ENCODE peak calls at places on chromosomes 11 and 22, in four cellular contexts. One of them, this sample, is unnamed.

GRCh38 chr22:42805016-42805997 is 51.8 kb downstream of the ARFGAP3 start:
- DNase-seq in NCI-H1092 treated with DMSO at 0.1 percent for 48 hours: peak
- DNase-seq in cardiac fibroblast: no peak
- DNase-seq in stimulated activated CD4-positive, alpha-beta T cell treated with anti-CD3 and anti-CD28 coated beads, Interleukin-1b, Interleukin-23, amount 100 ng/mL, for 24 hours: no peak
- DNase-seq in this sample: no peak

GRCh38 chr11:47572715-47573255 is 6.0 kb downstream of the KBTBD4 start:
- DNase-seq in stimulated activated CD4-positive, alpha-beta T cell treated with anti-CD3 and anti-CD28 coated beads, Interleukin-1b, Interleukin-23, amount 100 ng/mL, for 24 hours: no peak
- DNase-seq in NCI-H1092 treated with DMSO at 0.1 percent for 48 hours: peak
- DNase-seq in cardiac fibroblast: peak
- DNase-seq in this sample: peak

GRCh38 chr11:110472858-110473257 is 43.1 kb downstream of the FDX1 start:
- DNase-seq in NCI-H1092 treated with DMSO at 0.1 percent for 48 hours: no peak
- DNase-seq in cardiac fibroblast: peak
- DNase-seq in stimulated activated CD4-positive, alpha-beta T cell treated with anti-CD3 and anti-CD28 coated beads, Interleukin-1b, Interleukin-23, amount 100 ng/mL, for 24 hours: no peak
- DNase-seq in this sample: no peak

GRCh38 chr22:20867179-20868099 is 8.6 kb downstream of the SNAP29 start:
- DNase-seq in cardiac fibroblast: peak
- DNase-seq in stimulated activated CD4-positive, alpha-beta T cell treated with anti-CD3 and anti-CD28 coated beads, Interleukin-1b, Interleukin-23, amount 100 ng/mL, for 24 hours: no peak
- DNase-seq in NCI-H1092 treated with DMSO at 0.1 percent for 48 hours: no peak
- DNase-seq in this sample: no peak

GRCh38 chr11:85029964-85030363 is 597.2 kb downstream of the DLG2 start:
- DNase-seq in stimulated activated CD4-positive, alpha-beta T cell treated with anti-CD3 and anti-CD28 coated beads, Interleukin-1b, Interleukin-23, amount 100 ng/mL, for 24 hours: no peak
- DNase-seq in NCI-H1092 treated with DMSO at 0.1 percent for 48 hours: peak
- DNase-seq in cardiac fibroblast: no peak
- DNase-seq in this sample: peak

GRCh38 chr22:19877626-19878339 is 23.1 kb upstream of the GNB1L start:
- DNase-seq in cardiac fibroblast: peak
- DNase-seq in NCI-H1092 treated with DMSO at 0.1 percent for 48 hours: no peak
- DNase-seq in stimulated activated CD4-positive, alpha-beta T cell treated with anti-CD3 and anti-CD28 coated beads, Interleukin-1b, Interleukin-23, amount 100 ng/mL, for 24 hours: no peak
- DNase-seq in this sample: peak

GRCh38 chr11:3178349-3178748 is 13.2 kb upstream of the OSBPL5 start:
- DNase-seq in stimulated activated CD4-positive, alpha-beta T cell treated with anti-CD3 and anti-CD28 coated beads, Interleukin-1b, Interleukin-23, amount 100 ng/mL, for 24 hours: no peak
- DNase-seq in cardiac fibroblast: peak
- DNase-seq in NCI-H1092 treated with DMSO at 0.1 percent for 48 hours: no peak
- DNase-seq in this sample: no peak

GRCh38 chr11:1571760-1572199 is 291 bp downstream of the DUSP8 start:
- DNase-seq in NCI-H1092 treated with DMSO at 0.1 percent for 48 hours: no peak
- DNase-seq in stimulated activated CD4-positive, alpha-beta T cell treated with anti-CD3 and anti-CD28 coated beads, Interleukin-1b, Interleukin-23, amount 100 ng/mL, for 24 hours: no peak
- DNase-seq in cardiac fibroblast: no peak
- DNase-seq in this sample: no peak

GRCh38 chr11:117239295-117239694 is 6.8 kb downstream of the RNF214 start:
- DNase-seq in stimulated activated CD4-positive, alpha-beta T cell treated with anti-CD3 and anti-CD28 coated beads, Interleukin-1b, Interleukin-23, amount 100 ng/mL, for 24 hours: no peak
- DNase-seq in cardiac fibroblast: peak
- DNase-seq in NCI-H1092 treated with DMSO at 0.1 percent for 48 hours: no peak
- DNase-seq in this sample: peak

GRCh38 chr11:87239001-87239400 is 201.3 kb downstream of the TMEM135 start:
- DNase-seq in cardiac fibroblast: peak
- DNase-seq in stimulated activated CD4-positive, alpha-beta T cell treated with anti-CD3 and anti-CD28 coated beads, Interleukin-1b, Interleukin-23, amount 100 ng/mL, for 24 hours: no peak
- DNase-seq in NCI-H1092 treated with DMSO at 0.1 percent for 48 hours: no peak
- DNase-seq in this sample: no peak

GRCh38 chr11:108672113-108672512 is 7.2 kb downstream of the DDX10 start:
- DNase-seq in cardiac fibroblast: peak
- DNase-seq in stimulated activated CD4-positive, alpha-beta T cell treated with anti-CD3 and anti-CD28 coated beads, Interleukin-1b, Interleukin-23, amount 100 ng/mL, for 24 hours: no peak
- DNase-seq in NCI-H1092 treated with DMSO at 0.1 percent for 48 hours: no peak
- DNase-seq in this sample: peak

GRCh38 chr11:48880021-48880441 is 103.7 kb downstream of the TRIM51G start:
- DNase-seq in stimulated activated CD4-positive, alpha-beta T cell treated with anti-CD3 and anti-CD28 coated beads, Interleukin-1b, Interleukin-23, amount 100 ng/mL, for 24 hours: no peak
- DNase-seq in cardiac fibroblast: no peak
- DNase-seq in NCI-H1092 treated with DMSO at 0.1 percent for 48 hours: no peak
- DNase-seq in this sample: no peak

GRCh38 chr11:65574963-65575567 is 788 bp upstream of the EHBP1L1 start:
- DNase-seq in stimulated activated CD4-positive, alpha-beta T cell treated with anti-CD3 and anti-CD28 coated beads, Interleukin-1b, Interleukin-23, amount 100 ng/mL, for 24 hours: no peak
- DNase-seq in NCI-H1092 treated with DMSO at 0.1 percent for 48 hours: no peak
- DNase-seq in cardiac fibroblast: no peak
- DNase-seq in this sample: no peak

GRCh38 chr22:36435516-36436415 is 45.7 kb downstream of the TXN2 start:
- DNase-seq in cardiac fibroblast: no peak
- DNase-seq in NCI-H1092 treated with DMSO at 0.1 percent for 48 hours: peak
- DNase-seq in stimulated activated CD4-positive, alpha-beta T cell treated with anti-CD3 and anti-CD28 coated beads, Interleukin-1b, Interleukin-23, amount 100 ng/mL, for 24 hours: no peak
- DNase-seq in this sample: no peak

GRCh38 chr11:65790902-65791650 is 4.2 kb downstream of the OVOL1 start:
- DNase-seq in stimulated activated CD4-positive, alpha-beta T cell treated with anti-CD3 and anti-CD28 coated beads, Interleukin-1b, Interleukin-23, amount 100 ng/mL, for 24 hours: no peak
- DNase-seq in cardiac fibroblast: no peak
- DNase-seq in NCI-H1092 treated with DMSO at 0.1 percent for 48 hours: no peak
- DNase-seq in this sample: no peak

GRCh38 chr11:128579790-128580504 is 7.4 kb downstream of the ETS1 start:
- DNase-seq in NCI-H1092 treated with DMSO at 0.1 percent for 48 hours: no peak
- DNase-seq in cardiac fibroblast: no peak
- DNase-seq in stimulated activated CD4-positive, alpha-beta T cell treated with anti-CD3 and anti-CD28 coated beads, Interleukin-1b, Interleukin-23, amount 100 ng/mL, for 24 hours: no peak
- DNase-seq in this sample: no peak

GRCh38 chr11:75431533-75432525 is 1.2 kb downstream of the KLHL35 start:
- DNase-seq in cardiac fibroblast: no peak
- DNase-seq in NCI-H1092 treated with DMSO at 0.1 percent for 48 hours: no peak
- DNase-seq in stimulated activated CD4-positive, alpha-beta T cell treated with anti-CD3 and anti-CD28 coated beads, Interleukin-1b, Interleukin-23, amount 100 ng/mL, for 24 hours: no peak
- DNase-seq in this sample: peak

GRCh38 chr22:28424427-28425080 is 255.1 kb downstream of the TTC28 start:
- DNase-seq in NCI-H1092 treated with DMSO at 0.1 percent for 48 hours: peak
- DNase-seq in stimulated activated CD4-positive, alpha-beta T cell treated with anti-CD3 and anti-CD28 coated beads, Interleukin-1b, Interleukin-23, amount 100 ng/mL, for 24 hours: no peak
- DNase-seq in cardiac fibroblast: peak
- DNase-seq in this sample: peak

GRCh38 chr22:18044548-18045271 is 20.3 kb upstream of the MICAL3 start:
- DNase-seq in NCI-H1092 treated with DMSO at 0.1 percent for 48 hours: peak
- DNase-seq in cardiac fibroblast: peak
- DNase-seq in stimulated activated CD4-positive, alpha-beta T cell treated with anti-CD3 and anti-CD28 coated beads, Interleukin-1b, Interleukin-23, amount 100 ng/mL, for 24 hours: no peak
- DNase-seq in this sample: peak

GRCh38 chr11:19110290-19110689 is 6.7 kb upstream of the ZDHHC13 start:
- DNase-seq in NCI-H1092 treated with DMSO at 0.1 percent for 48 hours: peak
- DNase-seq in cardiac fibroblast: peak
- DNase-seq in stimulated activated CD4-positive, alpha-beta T cell treated with anti-CD3 and anti-CD28 coated beads, Interleukin-1b, Interleukin-23, amount 100 ng/mL, for 24 hours: no peak
- DNase-seq in this sample: peak

GRCh38 chr11:64156235-64157011 is 9.5 kb downstream of the MACROD1 start:
- DNase-seq in stimulated activated CD4-positive, alpha-beta T cell treated with anti-CD3 and anti-CD28 coated beads, Interleukin-1b, Interleukin-23, amount 100 ng/mL, for 24 hours: no peak
- DNase-seq in cardiac fibroblast: no peak
- DNase-seq in NCI-H1092 treated with DMSO at 0.1 percent for 48 hours: no peak
- DNase-seq in this sample: no peak

GRCh38 chr22:31637938-31638618 is 23.9 kb downstream of the PISD start:
- DNase-seq in NCI-H1092 treated with DMSO at 0.1 percent for 48 hours: no peak
- DNase-seq in cardiac fibroblast: peak
- DNase-seq in stimulated activated CD4-positive, alpha-beta T cell treated with anti-CD3 and anti-CD28 coated beads, Interleukin-1b, Interleukin-23, amount 100 ng/mL, for 24 hours: no peak
- DNase-seq in this sample: peak

GRCh38 chr11:126417463-126417862 is 62.0 kb downstream of the ST3GAL4 start:
- DNase-seq in NCI-H1092 treated with DMSO at 0.1 percent for 48 hours: no peak
- DNase-seq in stimulated activated CD4-positive, alpha-beta T cell treated with anti-CD3 and anti-CD28 coated beads, Interleukin-1b, Interleukin-23, amount 100 ng/mL, for 24 hours: no peak
- DNase-seq in cardiac fibroblast: no peak
- DNase-seq in this sample: no peak

GRCh38 chr11:19244084-19244483 is 3.3 kb upstream of the E2F8 start:
- DNase-seq in NCI-H1092 treated with DMSO at 0.1 percent for 48 hours: no peak
- DNase-seq in cardiac fibroblast: peak
- DNase-seq in stimulated activated CD4-positive, alpha-beta T cell treated with anti-CD3 and anti-CD28 coated beads, Interleukin-1b, Interleukin-23, amount 100 ng/mL, for 24 hours: no peak
- DNase-seq in this sample: no peak

GRCh38 chr22:29308791-29309262 is 2.4 kb downstream of the GAS2L1 start:
- DNase-seq in NCI-H1092 treated with DMSO at 0.1 percent for 48 hours: no peak
- DNase-seq in cardiac fibroblast: peak
- DNase-seq in stimulated activated CD4-positive, alpha-beta T cell treated with anti-CD3 and anti-CD28 coated beads, Interleukin-1b, Interleukin-23, amount 100 ng/mL, for 24 hours: no peak
- DNase-seq in this sample: peak

GRCh38 chr11:45102810-45103621 is 43.4 kb upstream of the PRDM11 start:
- DNase-seq in NCI-H1092 treated with DMSO at 0.1 percent for 48 hours: peak
- DNase-seq in cardiac fibroblast: peak
- DNase-seq in stimulated activated CD4-positive, alpha-beta T cell treated with anti-CD3 and anti-CD28 coated beads, Interleukin-1b, Interleukin-23, amount 100 ng/mL, for 24 hours: no peak
- DNase-seq in this sample: peak

GRCh38 chr11:62560566-62561103 is 13.1 kb downstream of the EEF1G start:
- DNase-seq in cardiac fibroblast: peak
- DNase-seq in NCI-H1092 treated with DMSO at 0.1 percent for 48 hours: no peak
- DNase-seq in stimulated activated CD4-positive, alpha-beta T cell treated with anti-CD3 and anti-CD28 coated beads, Interleukin-1b, Interleukin-23, amount 100 ng/mL, for 24 hours: no peak
- DNase-seq in this sample: peak